ENCODE peak calls at places on chromosomes 16 and 17, in five cellular contexts. S is stimulated activated CD4-positive, alpha-beta T cell treated with anti-CD3 and anti-CD28 coated beads, Interleukin-2, amount 100 ng/mL, for 24 hours; D is ureter; A is NCI-H2081; K is thyroid gland. O is an unnamed sample.

GRCh38 chr16:1163567-1164055 is 10.7 kb downstream of the CACNA1H start:
- DNase-seq in S (no peak), D (no peak), K (no peak), A (no peak), O (no peak)

GRCh38 chr16:11256657-11257130 is 690 bp upstream of the SOCS1 start:
- DNase-seq in K (peak), D (peak), A (no peak), S (peak), O (peak)

GRCh38 chr17:12070561-12070960 is 49.9 kb downstream of the MAP2K4 start:
- DNase-seq in S (no peak), K (no peak), D (no peak), A (no peak), O (no peak)

GRCh38 chr17:6507535-6507934 is 48.8 kb downstream of the PITPNM3 start:
- DNase-seq in D (no peak), A (no peak), K (no peak), S (no peak), O (no peak)

GRCh38 chr17:78661092-78661770 is 84.0 kb upstream of the DNAH17 start:
- DNase-seq in A (peak), K (peak), S (no peak), D (no peak), O (no peak)

GRCh38 chr16:86170720-86171119 is 271.8 kb downstream of the IRF8 start:
- DNase-seq in S (no peak), A (no peak), K (no peak), D (no peak), O (no peak)

GRCh38 chr17:72122668-72123495 is 2.1 kb downstream of the SOX9 start:
- DNase-seq in D (no peak), A (no peak), K (peak), S (no peak), O (no peak)

GRCh38 chr17:62193297-62193696 is 128.2 kb upstream of the MED13 start:
- DNase-seq in D (no peak), A (no peak), S (no peak), K (peak), O (no peak)

GRCh38 chr17:40480501-40481003 is 20.9 kb downstream of the TNS4 start:
- DNase-seq in A (peak), D (no peak), K (no peak), S (peak), O (no peak)

GRCh38 chr17:77098884-77099545 is 41.8 kb upstream of the SEC14L1 start:
- DNase-seq in A (no peak), K (peak), S (no peak), D (peak), O (no peak)

GRCh38 chr16:84277244-84277823 is 17.3 kb upstream of the WFDC1 start:
- DNase-seq in D (peak), S (peak), K (peak), A (peak), O (no peak)

GRCh38 chr17:43694081-43694870 is 32.6 kb upstream of the MEOX1 start:
- DNase-seq in D (peak), K (peak), A (peak), S (peak), O (peak)

GRCh38 chr16:47461598-47462266 is 601 bp downstream of the PHKB start:
- DNase-seq in D (no peak), S (no peak), K (peak), A (no peak), O (no peak)

O was measured in osteocyte.